ENCODE peak calls at places on chromosomes 13 and 19, in seven cellular contexts. T is amniotic stem cell, O is lower leg skin, L is PC-9, N is hypothalamus, Y is breast epithelium, I is ACHN. V is an unnamed sample.

GRCh38 chr19:12668937-12669271 is 2.3 kb downstream of the WDR83 start:
- DNase-seq in T (peak), O (peak), L (peak), N (peak), Y (peak), I (peak), V (no peak)

GRCh38 chr19:44645407-44646048 is 1.8 kb downstream of the PVR start:
- DNase-seq in T (no peak), O (no peak), L (no peak), N (no peak), Y (no peak), I (no peak), V (no peak)

GRCh38 chr13:85236431-85236830 is 562.8 kb downstream of the SLITRK6 start:
- DNase-seq in T (no peak), O (no peak), L (peak), N (no peak), Y (no peak), I (peak), V (no peak)

GRCh38 chr19:35549174-35549788 is 3.9 kb downstream of the TMEM147 start:
- DNase-seq in T (peak), O (peak), L (peak), N (no peak), Y (no peak), I (peak), V (peak)

GRCh38 chr13:99404005-99404755 is 97.0 kb upstream of the GPR183 start:
- DNase-seq in T (no peak), O (no peak), L (peak), N (no peak), Y (no peak), I (no peak), V (no peak)

GRCh38 chr19:48685583-48685982 is 10.2 kb upstream of the FUT2 start:
- DNase-seq in T (no peak), O (no peak), L (peak), N (no peak), Y (no peak), I (no peak), V (no peak)

GRCh38 chr19:39582891-39583625 is 19.3 kb upstream of the LGALS13 start:
- DNase-seq in T (no peak), O (no peak), L (no peak), N (no peak), Y (no peak), I (no peak), V (no peak)

GRCh38 chr13:59950201-59950730 is 213.5 kb downstream of the DIAPH3 start:
- DNase-seq in T (no peak), O (no peak), L (no peak), N (no peak), Y (no peak), I (no peak), V (peak)

GRCh38 chr13:23671367-23671766 is 101.2 kb downstream of the TNFRSF19 start:
- DNase-seq in T (no peak), O (no peak), L (no peak), N (no peak), Y (no peak), I (no peak), V (no peak)

GRCh38 chr13:111880185-111880584 is 186.8 kb upstream of the SOX1 start:
- DNase-seq in T (no peak), O (no peak), L (no peak), N (no peak), Y (no peak), I (no peak), V (no peak)

GRCh38 chr19:46426506-46427162 is 2.1 kb downstream of the PNMA8C start:
- DNase-seq in T (peak), O (no peak), L (no peak), N (peak), Y (no peak), I (peak), V (peak)

GRCh38 chr13:25844559-25845434 is 207.0 kb downstream of the SHISA2 start:
- DNase-seq in T (no peak), O (no peak), L (no peak), N (no peak), Y (no peak), I (no peak), V (no peak)

GRCh38 chr19:42079276-42079669 is 3.3 kb downstream of the ZNF574 start:
- DNase-seq in T (no peak), O (no peak), L (peak), N (no peak), Y (no peak), I (no peak), V (no peak)

GRCh38 chr13:23500858-23501257 is 67.4 kb upstream of the SACS start:
- DNase-seq in T (peak), O (no peak), L (no peak), N (no peak), Y (no peak), I (peak), V (peak)

GRCh38 chr19:51005248-51005647 is 3.8 kb upstream of the KLK8 start:
- DNase-seq in T (no peak), O (no peak), L (no peak), N (no peak), Y (no peak), I (no peak), V (no peak)

GRCh38 chr13:107365466-107366215 is 797.7 kb upstream of the ARGLU1 start:
- DNase-seq in T (no peak), O (no peak), L (no peak), N (no peak), Y (no peak), I (no peak), V (peak)

GRCh38 chr13:111280666-111281577 is 39.5 kb upstream of the TEX29 start:
- DNase-seq in T (no peak), O (no peak), L (no peak), N (no peak), Y (no peak), I (no peak), V (no peak)

GRCh38 chr13:40379186-40379585 is 287.3 kb downstream of the FOXO1 start:
- DNase-seq in T (no peak), O (no peak), L (no peak), N (no peak), Y (no peak), I (no peak), V (no peak)

GRCh38 chr19:13164370-13165090 is 14.3 kb downstream of the IER2 start:
- DNase-seq in T (no peak), O (peak), L (peak), N (peak), Y (peak), I (peak), V (peak)

GRCh38 chr13:40348096-40348679 is 318.3 kb downstream of the FOXO1 start:
- DNase-seq in T (no peak), O (no peak), L (no peak), N (no peak), Y (no peak), I (no peak), V (no peak)

GRCh38 chr19:58009666-58010301 is 7.2 kb upstream of the ZNF606 start:
- DNase-seq in T (no peak), O (peak), L (no peak), N (peak), Y (peak), I (no peak), V (peak)

GRCh38 chr19:45340899-45341453 is 426 bp downstream of the KLC3 start:
- DNase-seq in T (no peak), O (no peak), L (peak), N (no peak), Y (peak), I (no peak), V (no peak)

GRCh38 chr19:6674868-6675305 is 4.9 kb upstream of the TNFSF14 start:
- DNase-seq in T (peak), O (peak), L (peak), N (no peak), Y (peak), I (peak), V (peak)

V was measured in kidney glomerular epithelial cell.